ENCODE peak calls at places on chromosome 13, in five cellular contexts. D is neural crest cell, U is Peyer's patch, G is mesothelial cell of epicardium, X is Calu3. S is an unnamed sample.
A peak's percentile ranks its signal among the peaks of the same experiment; 100 is the strongest.

GRCh38 chr13:94162289-94162688 is 317.2 kb downstream of the DCT start:
- DNase-seq in U (no peak), D (no peak), X (no peak), G (no peak), S (no peak)

GRCh38 chr13:45142440-45143345 is 22.4 kb downstream of the GTF2F2 start:
- DNase-seq in D (no peak), U (no peak), G (no peak), X (no peak), S (no peak)

GRCh38 chr13:26946675-26947342 is 186.2 kb upstream of the GPR12 start:
- DNase-seq in U (no peak), G (no peak), X (no peak), D (no peak), S (no peak)

GRCh38 chr13:93857126-93857525 is 622.4 kb downstream of the DCT start:
- DNase-seq in U (no peak), X (no peak), D (no peak), G (no peak), S (no peak)

GRCh38 chr13:109719962-109720646 is 66.3 kb downstream of the IRS2 start:
- DNase-seq in D (no peak), X (no peak), G (no peak), U (no peak), S (no peak)

GRCh38 chr13:106297283-106297682 is 238.2 kb downstream of the EFNB2 start:
- DNase-seq in G (no peak), D (no peak), U (no peak), X (no peak), S (no peak)

GRCh38 chr13:76489299-76489698 is 396.9 kb downstream of the KCTD12 start:
- DNase-seq in X (no peak), U (no peak), D (no peak), G (no peak), S (no peak)

GRCh38 chr13:109973279-109973678 is 186.9 kb upstream of the IRS2 start:
- DNase-seq in G (no peak), D (no peak), U (no peak), X (no peak), S (no peak)

GRCh38 chr13:109918179-109918651 is 131.8 kb upstream of the IRS2 start:
- DNase-seq in D (no peak), G (no peak), X (no peak), U (no peak), S (no peak)

GRCh38 chr13:45521292-45521691 is 56.6 kb downstream of the COG3 start:
- DNase-seq in G (no peak), X (no peak), U (no peak), D (no peak), S (no peak)

GRCh38 chr13:103324641-103325040 is 258.4 kb upstream of the SLC10A2 start:
- DNase-seq in U (no peak), X (no peak), D (no peak), G (no peak), S (no peak)

GRCh38 chr13:85828094-85828684 is 29.0 kb upstream of the SLITRK6 start:
- DNase-seq in X (no peak), G (no peak), D (no peak), U (no peak), S (no peak)

GRCh38 chr13:59261928-59262488 is 901.7 kb downstream of the DIAPH3 start:
- DNase-seq in D (peak; percentile 3), G (no peak), X (no peak), U (no peak), S (no peak)

GRCh38 chr13:95643814-95644598 is 500 bp downstream of the DZIP1 start:
- DNase-seq in U (no peak), G (no peak), D (peak; percentile 47), X (peak; percentile 7), S (no peak)

GRCh38 chr13:110307697-110308376 is 753 bp downstream of the COL4A2 start:
- DNase-seq in D (peak; percentile 42), X (no peak), G (no peak), U (no peak), S (no peak)

GRCh38 chr13:45295536-45295935 is 45.4 kb downstream of the TPT1 start:
- DNase-seq in G (no peak), X (no peak), D (no peak), U (no peak), S (no peak)

GRCh38 chr13:72246396-72246795 is 379.4 kb upstream of the DACH1 start:
- DNase-seq in D (no peak), U (no peak), X (no peak), G (no peak), S (no peak)

GRCh38 chr13:94716016-94716415 is 3.7 kb upstream of the SOX21 start:
- DNase-seq in U (no peak), G (no peak), X (no peak), D (no peak), S (no peak)

GRCh38 chr13:30737511-30738342 is 2.4 kb downstream of the ALOX5AP start:
- DNase-seq in G (no peak), D (no peak), X (no peak), U (no peak), S (no peak)

GRCh38 chr13:40974460-40975407 is 44.4 kb downstream of the ELF1 start:
- DNase-seq in G (no peak), D (no peak), X (peak; percentile 30), U (no peak), S (no peak)

GRCh38 chr13:30481241-30481760 is 15.6 kb upstream of the HMGB1 start:
- DNase-seq in X (no peak), G (no peak), D (no peak), U (no peak), S (no peak)

GRCh38 chr13:109586509-109587346 is 199.7 kb downstream of the IRS2 start:
- DNase-seq in G (no peak), X (peak; percentile 6), D (no peak), U (peak; percentile 64), S (no peak)

GRCh38 chr13:110132178-110132975 is 174.6 kb downstream of the COL4A1 start:
- DNase-seq in U (no peak), X (no peak), G (no peak), D (no peak), S (no peak)

GRCh38 chr13:102970542-102970941 is 95.7 kb downstream of the SLC10A2 start:
- DNase-seq in G (no peak), U (no peak), X (no peak), D (no peak), S (no peak)

GRCh38 chr13:77674802-77675201 is 22.7 kb upstream of the SLAIN1 start:
- DNase-seq in D (no peak), G (no peak), X (no peak), U (no peak), S (no peak)

GRCh38 chr13:104577029-104577820 is 1511.0 kb upstream of the SLC10A2 start:
- DNase-seq in U (no peak), D (no peak), X (no peak), G (no peak), S (no peak)

GRCh38 chr13:46593403-46593802 is 40.4 kb downstream of the LRCH1 start:
- DNase-seq in G (no peak), U (no peak), X (no peak), D (no peak), S (no peak)

GRCh38 chr13:107563099-107563925 is 652.0 kb downstream of the LIG4 start:
- DNase-seq in D (peak; percentile 15), G (no peak), X (no peak), U (no peak), S (no peak)

GRCh38 chr13:50812242-50812641 is 31.2 kb downstream of the DLEU7 start:
- DNase-seq in X (no peak), G (no peak), D (no peak), U (no peak), S (no peak)

GRCh38 chr13:34107814-34108213 is 289.9 kb downstream of the RFC3 start:
- DNase-seq in D (no peak), G (no peak), U (no peak), X (no peak), S (no peak)

GRCh38 chr13:76937416-76937815 is 10.9 kb upstream of the ACOD1 start:
- DNase-seq in X (peak; percentile 2), U (no peak), D (no peak), G (no peak), S (no peak)

GRCh38 chr13:45994752-45995151 is 57.8 kb downstream of the ZC3H13 start:
- DNase-seq in D (no peak), U (no peak), G (no peak), X (no peak), S (no peak)

GRCh38 chr13:70333752-70334151 is 225.5 kb upstream of the KLHL1 start:
- DNase-seq in X (no peak), U (no peak), G (no peak), D (no peak), S (no peak)

GRCh38 chr13:70338608-70339007 is 230.4 kb upstream of the KLHL1 start:
- DNase-seq in U (no peak), X (no peak), G (no peak), D (no peak), S (no peak)

GRCh38 chr13:70339738-70340137 is 231.5 kb upstream of the KLHL1 start:
- DNase-seq in G (no peak), X (no peak), D (no peak), U (no peak), S (no peak)
- TF ChIP-seq CTCF in G (peak; percentile 26), X (no peak), D (peak; percentile 68), U (peak; percentile 65), S (no peak)

DNA sequence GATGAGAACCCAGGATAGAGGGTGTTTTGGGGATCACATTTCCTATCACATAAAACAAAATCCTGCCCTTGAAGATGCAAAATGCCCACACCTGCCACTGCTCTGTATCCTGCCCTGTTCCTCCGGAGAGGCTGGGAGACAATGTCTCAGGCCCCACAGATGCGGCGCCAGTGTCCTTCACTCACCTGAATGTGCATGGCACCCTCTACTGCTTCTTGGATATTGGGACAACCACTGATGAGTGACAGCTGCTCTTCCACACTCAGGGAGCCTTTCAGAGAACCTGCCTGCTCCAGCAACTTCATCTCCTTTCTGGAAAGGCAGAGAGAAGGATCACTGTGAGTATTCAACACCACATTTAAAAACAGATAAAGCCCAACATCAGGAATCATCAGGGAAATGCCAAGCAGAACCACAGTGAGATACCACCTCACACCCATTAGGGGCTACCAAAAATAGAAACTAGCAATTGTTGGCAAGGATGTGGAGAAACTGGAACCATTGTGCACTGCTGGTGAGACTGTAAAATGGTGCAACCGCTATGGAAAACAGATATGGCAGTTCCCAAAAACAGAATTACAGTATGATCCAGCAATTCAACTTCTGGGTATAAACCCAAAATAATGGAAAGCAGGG is 36.4 kb downstream of the CRYL1 start:
- DNase-seq in U (no peak), G (no peak), X (peak; percentile 69), D (no peak), S (no peak)
- TF ChIP-seq CTCF in U (peak; percentile 53), G (no peak), X (peak; percentile 46), D (no peak), S (peak; percentile 24)

GRCh38 chr13:43307221-43307920 is 284.0 kb downstream of the DNAJC15 start:
- DNase-seq in D (no peak), X (no peak), U (no peak), G (no peak), S (no peak)

GRCh38 chr13:43305416-43305815 is 282.0 kb downstream of the DNAJC15 start:
- DNase-seq in U (no peak), G (no peak), D (no peak), X (no peak), S (no peak)

GRCh38 chr13:43306364-43306763 is 283.0 kb downstream of the DNAJC15 start:
- DNase-seq in D (no peak), G (no peak), U (no peak), X (no peak), S (no peak)

GRCh38 chr13:43309301-43309700 is 285.9 kb downstream of the DNAJC15 start:
- DNase-seq in D (no peak), U (no peak), G (no peak), X (no peak), S (no peak)

GRCh38 chr13:43307921-43308433 is 284.6 kb downstream of the DNAJC15 start:
- DNase-seq in U (peak; percentile 65), G (peak; percentile 71), D (no peak), X (no peak), S (no peak)
- TF ChIP-seq CTCF in U (no peak), G (no peak), D (no peak), X (no peak), S (no peak)

GRCh38 chr13:42720116-42720857 is 61.1 kb upstream of the FAM216B start:
- DNase-seq in D (no peak), G (no peak), X (peak; percentile 49), U (no peak), S (no peak)
- TF ChIP-seq CTCF in D (no peak), G (no peak), X (no peak), U (no peak), S (no peak)